ENCODE peak calls at places on chromosomes 12 and 14, in ten cellular contexts. F, R, S, B, I, G, V, U, A and N are unnamed samples.

GRCh38 chr12:42481368-42481767 is 108.2 kb downstream of the PRICKLE1 start:
- DNase-seq in F (no peak), R (no peak), S (no peak), B (no peak), I (no peak), G (no peak), V (no peak), U (no peak), A (no peak), N (no peak)

GRCh38 chr14:49951946-49952345 is 59.1 kb downstream of the ARF6 start:
- DNase-seq in F (no peak), R (no peak), S (no peak), B (no peak), I (no peak), G (no peak), V (no peak), U (no peak), A (no peak), N (no peak)

GRCh38 chr12:38163442-38163801 is 153.2 kb upstream of the ALG10B start:
- DNase-seq in F (no peak), R (no peak), S (no peak), B (no peak), I (no peak), G (no peak), V (no peak), U (peak; percentile 10), A (no peak), N (no peak)

GRCh38 chr14:60188115-60188514 is 22.9 kb upstream of the DHRS7 start:
- DNase-seq in F (no peak), R (peak; percentile 22), S (no peak), B (no peak), I (no peak), G (no peak), V (no peak), U (no peak), A (no peak), N (no peak)

GRCh38 chr12:114626-115211 is 48.2 kb downstream of the IQSEC3 start:
- DNase-seq in F (no peak), R (no peak), S (no peak), B (no peak), I (no peak), G (no peak), V (no peak), U (no peak), A (no peak), N (no peak)

GRCh38 chr14:53011053-53011462 is 60.2 kb upstream of the FERMT2 start:
- DNase-seq in F (peak; percentile 79), R (peak; percentile 99), S (no peak), B (peak; percentile 97), I (peak; percentile 94), G (peak; percentile 86), V (peak; percentile 66), U (peak; percentile 81), A (peak; percentile 85), N (peak; percentile 90)

GRCh38 chr14:95431199-95432145 is 85.0 kb downstream of the SYNE3 start:
- DNase-seq in F (no peak), R (peak; percentile 36), S (peak; percentile 8), B (peak; percentile 27), I (peak; percentile 16), G (peak; percentile 23), V (no peak), U (no peak), A (no peak), N (no peak)

GRCh38 chr12:19757317-19757877 is 318.1 kb downstream of the AEBP2 start:
- DNase-seq in F (no peak), R (peak; percentile 60), S (no peak), B (no peak), I (peak; percentile 63), G (no peak), V (no peak), U (no peak), A (no peak), N (no peak)

GRCh38 chr14:24392327-24393098 is 6.3 kb upstream of the NYNRIN start:
- DNase-seq in F (no peak), R (peak; percentile 65), S (no peak), B (peak; percentile 75), I (peak; percentile 38), G (no peak), V (no peak), U (no peak), A (no peak), N (no peak)

GRCh38 chr14:21109377-21110260 is 8.8 kb downstream of the TMEM253 start:
- DNase-seq in F (no peak), R (no peak), S (no peak), B (no peak), I (no peak), G (no peak), V (no peak), U (no peak), A (no peak), N (no peak)

GRCh38 chr14:48490756-48491155 is 815.4 kb upstream of the MDGA2 start:
- DNase-seq in F (no peak), R (no peak), S (no peak), B (no peak), I (no peak), G (no peak), V (no peak), U (no peak), A (no peak), N (no peak)

GRCh38 chr14:50225067-50225973 is 6.1 kb downstream of the SOS2 start:
- DNase-seq in F (no peak), R (peak; percentile 89), S (no peak), B (peak; percentile 82), I (peak; percentile 65), G (no peak), V (no peak), U (no peak), A (no peak), N (no peak)

GRCh38 chr12:50224026-50224692 is 57.0 kb upstream of the CERS5 start:
- DNase-seq in F (no peak), R (no peak), S (no peak), B (peak; percentile 24), I (peak; percentile 69), G (no peak), V (peak; percentile 55), U (no peak), A (no peak), N (peak; percentile 75)

GRCh38 chr12:82625523-82625922 is 61.2 kb upstream of the TMTC2 start:
- DNase-seq in F (no peak), R (no peak), S (no peak), B (no peak), I (no peak), G (no peak), V (no peak), U (no peak), A (no peak), N (no peak)

GRCh38 chr12:131830335-131831020 is 2.3 kb downstream of the MMP17 start:
- DNase-seq in F (peak; percentile 66), R (peak; percentile 83), S (no peak), B (peak; percentile 80), I (peak; percentile 80), G (peak; percentile 83), V (peak; percentile 65), U (peak; percentile 87), A (peak; percentile 84), N (peak; percentile 91)

GRCh38 chr12:131831021-131831571 is 2.9 kb downstream of the MMP17 start:
- DNase-seq in F (no peak), R (peak; percentile 16), S (no peak), B (no peak), I (peak; percentile 37), G (no peak), V (no peak), U (no peak), A (no peak), N (no peak)

GRCh38 chr12:131832393-131833231 is 4.4 kb downstream of the MMP17 start:
- DNase-seq in F (peak; percentile 38), R (peak; percentile 81), S (no peak), B (no peak), I (no peak), G (no peak), V (no peak), U (peak; percentile 88), A (peak; percentile 72), N (peak; percentile 75)

GRCh38 chr12:131833288-131833895 is 5.2 kb downstream of the MMP17 start:
- DNase-seq in F (no peak), R (no peak), S (no peak), B (no peak), I (no peak), G (no peak), V (no peak), U (no peak), A (no peak), N (no peak)

DNA sequence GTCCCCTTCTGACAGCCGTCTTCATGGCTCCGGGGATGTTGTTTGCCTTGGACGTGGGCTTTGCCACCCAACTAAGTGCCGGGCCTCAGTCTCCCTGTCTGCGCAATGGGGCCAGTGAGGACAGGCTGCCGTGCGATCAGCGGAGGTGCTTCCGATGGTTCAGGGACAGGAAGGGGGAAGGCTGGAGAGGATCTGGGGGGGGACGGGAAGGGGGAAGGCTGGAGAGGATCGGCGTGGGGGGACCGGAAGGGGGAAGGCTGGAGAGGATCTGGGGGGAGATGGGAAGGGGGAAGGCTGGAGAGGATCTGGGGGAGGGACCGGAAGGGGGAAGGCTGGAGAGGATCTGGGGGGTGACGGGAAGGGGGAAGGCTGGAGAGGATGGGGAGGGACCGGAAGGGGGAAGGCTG is 3.4 kb downstream of the MMP17 start:
- DNase-seq in F (no peak), R (peak; percentile 92), S (no peak), B (no peak), I (no peak), G (no peak), V (no peak), U (peak; percentile 76), A (peak; percentile 44), N (no peak)
- H3K4me3 ChIP-seq in F (peak overlapping the region; percentile 50), R (peak overlapping the region; percentile 67), S (no peak overlapping the region), B (peak overlapping the region; percentile 67), I (peak overlapping the region; percentile 88), G (no peak overlapping the region), V (no peak overlapping the region), U (peak overlapping the region; percentile 38), A (peak overlapping the region; percentile 36), N (peak overlapping the region; percentile 47)

GRCh38 chr12:92156704-92157395 is 11.2 kb upstream of the BTG1 start:
- DNase-seq in F (no peak), R (no peak), S (no peak), B (no peak), I (no peak), G (no peak), V (no peak), U (no peak), A (no peak), N (no peak)
- H3K27me3 ChIP-seq in F (no peaks in the 10 kb centered on the region), R (no peaks in the 10 kb centered on the region), S (no peaks in the 10 kb centered on the region), B (no peaks in the 10 kb centered on the region), I (no peaks in the 10 kb centered on the region), G (no peaks in the 10 kb centered on the region), V (no peaks in the 10 kb centered on the region), U (no peaks in the 10 kb centered on the region), A (no peaks in the 10 kb centered on the region), N (no peaks in the 10 kb centered on the region)

DNA sequence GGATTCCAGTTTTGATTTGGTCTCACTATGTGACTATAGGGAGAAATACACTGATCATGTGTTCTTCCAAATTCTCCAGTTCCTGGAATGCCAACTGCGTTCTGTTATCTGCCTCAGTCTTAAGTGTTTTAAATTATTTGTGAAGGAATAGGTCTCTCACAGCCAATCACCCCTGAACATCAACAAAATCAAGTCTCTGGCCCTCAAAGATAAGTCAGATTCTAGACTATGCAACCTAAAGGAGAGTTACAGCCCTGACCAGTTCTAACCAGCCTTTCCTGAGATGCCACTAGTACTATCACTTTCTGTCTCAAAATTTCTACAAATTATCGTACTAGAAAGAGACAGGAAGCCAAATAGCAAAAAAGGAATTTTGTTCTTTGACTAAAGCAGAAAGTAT is 22.3 kb downstream of the ZFC3H1 start:
- DNase-seq in F (no peak), R (no peak), S (no peak), B (no peak), I (no peak), G (no peak), V (no peak), U (no peak), A (no peak), N (no peak)
- H3K36me3 ChIP-seq in F (peaks cover 4% of the 10 kb centered on the region), R (peaks cover 11% of the 10 kb centered on the region), S (peaks cover 42% of the 10 kb centered on the region), B (peaks cover 77% of the 10 kb centered on the region), I (peaks cover 99% of the 10 kb centered on the region), G (peaks cover 4% of the 10 kb centered on the region), V (peaks cover 15% of the 10 kb centered on the region), U (no peaks in the 10 kb centered on the region), A (no peaks in the 10 kb centered on the region), N (peaks cover 81% of the 10 kb centered on the region)

GRCh38 chr14:96584907-96585671 is 82.9 kb downstream of the PAPOLA start:
- DNase-seq in F (no peak), R (no peak), S (no peak), B (no peak), I (no peak), G (no peak), V (no peak), U (no peak), A (no peak), N (no peak)
- H3K4me3 ChIP-seq in F (no peak overlapping the region), R (no peak overlapping the region), S (no peak overlapping the region), B (no peak overlapping the region), I (no peak overlapping the region), G (no peak overlapping the region), V (no peak overlapping the region), U (no peak overlapping the region), A (no peak overlapping the region), N (no peak overlapping the region)